ENCODE peak calls at places on chromosomes 16 and 17, in four cellular contexts. L is GM23248, H is GM23338, C is GM12878. E is an unnamed sample. For H3K4me1, the result is how much of the 10 kb centered on the place peaks cover.

GRCh38 chr17:50822550-50822949 is 12.8 kb upstream of the WFIKKN2 start:
- DNase-seq in C (no peak), H (no peak), L (no peak), E (no peak)

GRCh38 chr17:28317965-28318758 is 838 bp upstream of the TMEM97 start:
- DNase-seq in H (peak), L (peak), C (no peak), E (no peak)

GRCh38 chr16:85421338-85422123 is 191.6 kb upstream of the GSE1 start:
- DNase-seq in H (no peak), C (no peak), L (no peak), E (no peak)

GRCh38 chr16:19715566-19715965 is 2.5 kb downstream of the KNOP1 start:
- DNase-seq in C (no peak), H (no peak), L (peak), E (no peak)

GRCh38 chr17:42131232-42131631 is 8.6 kb downstream of the HSPB9 start:
- DNase-seq in L (no peak), H (no peak), C (no peak), E (no peak)

GRCh38 chr17:3678095-3678820 is 9.6 kb downstream of the EMC6 start:
- DNase-seq in L (peak), H (peak), C (no peak), E (no peak)

GRCh38 chr16:4011940-4012629 is 104.2 kb downstream of the ADCY9 start:
- DNase-seq in L (no peak), H (no peak), C (no peak), E (no peak)

GRCh38 chr17:42248351-42249179 is 27.6 kb downstream of the STAT5B start:
- DNase-seq in C (peak), L (peak), H (peak), E (no peak)

GRCh38 chr17:1697681-1698080 is 12.5 kb downstream of the TLCD2 start:
- DNase-seq in H (no peak), C (no peak), L (no peak), E (no peak)

GRCh38 chr16:55943257-55943656 is 68.1 kb upstream of the CES5A start:
- DNase-seq in C (no peak), H (no peak), L (no peak), E (no peak)

GRCh38 chr16:57661936-57662906 is 5.9 kb upstream of the ADGRG3 start:
- DNase-seq in H (no peak), L (no peak), C (no peak), E (no peak)

GRCh38 chr17:64653325-64653984 is 8.7 kb downstream of the SMURF2 start:
- DNase-seq in C (no peak), L (peak), H (no peak), E (no peak)

GRCh38 chr16:71792176-71792575 is 16.5 kb downstream of the AP1G1 start:
- DNase-seq in L (peak), H (no peak), C (no peak), E (no peak)
- H3K4me1 ChIP-seq in L (under half), H (under half), C (under half), E (under half)

GRCh38 chr17:19361975-19362292 is 589 bp downstream of the B9D1 start:
- DNase-seq in C (no peak), L (no peak), H (no peak), E (no peak)
- H2AFZ ChIP-seq in C (peak), L (peak), H (peak), E (peak)

GRCh38 chr16:52549011-52549692 is 2.2 kb upstream of the TOX3 start:
- DNase-seq in H (peak), C (no peak), L (no peak), E (no peak)
- H3K4me1 ChIP-seq in H (under half), C (under half), L (under half), E (under half)

GRCh38 chr16:68395806-68396205 is 52.5 kb downstream of the SMPD3 start:
- DNase-seq in L (no peak), C (no peak), H (no peak), E (no peak)

GRCh38 chr16:68399456-68399855 is 48.9 kb downstream of the SMPD3 start:
- DNase-seq in H (no peak), C (no peak), L (no peak), E (no peak)

GRCh38 chr16:68396481-68396880 is 51.8 kb downstream of the SMPD3 start:
- DNase-seq in C (no peak), H (peak), L (peak), E (no peak)

GRCh38 chr16:68395167-68395786 is 53.0 kb downstream of the SMPD3 start:
- DNase-seq in C (no peak), L (no peak), H (no peak), E (no peak)

DNA sequence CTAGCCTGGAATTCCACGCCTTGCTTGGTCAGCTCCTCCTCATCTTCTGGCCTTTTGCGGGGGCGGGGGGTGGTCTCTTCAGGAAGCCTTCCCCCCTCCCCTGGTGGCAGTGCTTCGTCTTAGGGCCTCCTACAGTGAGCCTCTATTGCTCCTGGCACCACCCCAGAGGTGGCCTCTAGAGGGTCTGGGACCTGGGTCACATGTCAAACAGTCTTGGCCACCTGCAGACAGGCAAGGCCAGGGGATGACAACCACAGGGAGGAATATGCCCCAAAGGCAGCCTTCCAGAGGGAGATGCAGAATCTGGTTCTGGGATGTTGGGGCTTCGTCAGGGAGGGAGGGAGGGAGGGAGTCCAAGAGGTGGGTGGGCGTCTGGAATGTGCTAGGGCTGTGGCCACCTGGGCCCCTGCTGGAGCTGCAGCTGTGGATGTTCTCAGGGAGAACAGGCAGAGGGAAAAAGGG is 50.6 kb downstream of the SMPD3 start:
- DNase-seq in C (no peak), L (no peak), H (no peak), E (no peak)
- H2AFZ ChIP-seq in C (no peak), L (no peak), H (no peak), E (no peak)

E was measured in keratinocyte.